ENCODE peak calls at places on chromosomes 7 and 10, in five cellular contexts. One of them, this sample, is unnamed.

GRCh38 chr7:102450242-102450641 is 14.4 kb downstream of the ALKBH4 start:
- DNase-seq in IMR-90: no peak
- DNase-seq in BJ: no peak
- DNase-seq in stomach: no peak
- DNase-seq in skeletal muscle cell: no peak
- DNase-seq in this sample: no peak

GRCh38 chr7:65453631-65454030 is 80.0 kb downstream of the ZNF92 start:
- DNase-seq in IMR-90: no peak
- DNase-seq in BJ: no peak
- DNase-seq in stomach: no peak
- DNase-seq in skeletal muscle cell: no peak
- DNase-seq in this sample: no peak

GRCh38 chr10:113735913-113736312 is 15.6 kb upstream of the PLEKHS1 start:
- DNase-seq in IMR-90: no peak
- DNase-seq in BJ: no peak
- DNase-seq in stomach: no peak
- DNase-seq in skeletal muscle cell: no peak
- DNase-seq in this sample: no peak

GRCh38 chr7:80791509-80791929 is 127.3 kb downstream of the SEMA3C start:
- DNase-seq in IMR-90: no peak
- DNase-seq in BJ: no peak
- DNase-seq in stomach: no peak
- DNase-seq in skeletal muscle cell: no peak
- DNase-seq in this sample: no peak

GRCh38 chr10:23643396-23643795 is 204.5 kb downstream of the OTUD1 start:
- DNase-seq in IMR-90: no peak
- DNase-seq in BJ: no peak
- DNase-seq in stomach: no peak
- DNase-seq in skeletal muscle cell: no peak
- DNase-seq in this sample: no peak

GRCh38 chr10:13453896-13454295 is 74.9 kb downstream of the BEND7 start:
- DNase-seq in IMR-90: no peak
- DNase-seq in BJ: no peak
- DNase-seq in stomach: no peak
- DNase-seq in skeletal muscle cell: no peak
- DNase-seq in this sample: no peak

GRCh38 chr10:66844176-66844947 is 81.5 kb upstream of the LRRTM3 start:
- DNase-seq in IMR-90: no peak
- DNase-seq in BJ: no peak
- DNase-seq in stomach: no peak
- DNase-seq in skeletal muscle cell: no peak
- DNase-seq in this sample: no peak

GRCh38 chr7:43648725-43649406 is 66.0 kb downstream of the STK17A start:
- DNase-seq in IMR-90: peak; percentile 85
- DNase-seq in BJ: no peak
- DNase-seq in stomach: no peak
- DNase-seq in skeletal muscle cell: peak; percentile 51
- DNase-seq in this sample: no peak

GRCh38 chr10:127715782-127716378 is 21.1 kb upstream of the FOXI2 start:
- DNase-seq in IMR-90: no peak
- DNase-seq in BJ: no peak
- DNase-seq in stomach: no peak
- DNase-seq in skeletal muscle cell: no peak
- DNase-seq in this sample: no peak

GRCh38 chr10:124705021-124705740 is 39.0 kb downstream of the FAM53B start:
- DNase-seq in IMR-90: no peak
- DNase-seq in BJ: no peak
- DNase-seq in stomach: no peak
- DNase-seq in skeletal muscle cell: no peak
- DNase-seq in this sample: no peak

GRCh38 chr10:77144664-77145063 is 492.9 kb downstream of the KCNMA1 start:
- DNase-seq in IMR-90: no peak
- DNase-seq in BJ: no peak
- DNase-seq in stomach: no peak
- DNase-seq in skeletal muscle cell: no peak
- DNase-seq in this sample: no peak

GRCh38 chr10:132371641-132372081 is 25.3 kb upstream of the PWWP2B start:
- DNase-seq in IMR-90: no peak
- DNase-seq in BJ: no peak
- DNase-seq in stomach: no peak
- DNase-seq in skeletal muscle cell: no peak
- DNase-seq in this sample: no peak

DNA sequence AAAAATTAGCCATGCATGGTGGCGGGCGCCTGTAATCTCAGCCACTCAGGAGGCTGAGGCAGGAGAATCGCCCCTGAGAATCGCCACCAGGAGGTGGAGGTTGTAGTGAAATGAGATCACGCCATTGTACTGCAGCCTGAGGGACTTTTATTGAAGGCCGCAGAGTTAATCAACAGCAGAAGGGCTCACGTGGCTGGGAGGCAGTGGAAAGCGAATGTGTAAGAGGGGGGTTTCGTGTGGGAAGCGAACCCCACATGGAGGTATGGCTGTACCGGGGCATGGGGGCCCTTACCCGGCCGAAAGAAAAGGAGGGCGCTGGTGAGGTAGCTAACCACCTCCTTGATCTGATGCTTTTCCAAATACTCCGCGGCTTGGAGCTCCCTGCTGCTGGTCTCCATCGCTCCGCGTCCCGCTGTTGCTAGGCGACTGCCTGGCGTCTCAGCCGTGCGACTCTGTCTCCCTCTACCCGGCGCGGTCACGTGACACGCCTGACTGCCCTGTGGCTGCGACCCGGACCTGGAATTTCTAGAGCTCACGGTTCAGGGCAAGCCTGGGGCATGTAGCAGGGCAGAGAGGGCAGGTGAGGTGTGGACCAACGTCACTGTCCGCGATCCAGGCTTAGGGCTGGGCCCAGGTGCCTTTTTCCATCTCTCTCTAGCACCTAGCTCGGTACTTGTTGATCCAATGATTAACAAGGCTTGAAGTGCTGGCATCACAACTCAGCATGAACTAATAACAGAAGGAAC is at the start of gene EFCAB10:
- DNase-seq in IMR-90: peak; percentile 38
- DNase-seq in BJ: no peak
- DNase-seq in stomach: peak; percentile 70
- DNase-seq in skeletal muscle cell: no peak
- DNase-seq in this sample: no peak
- H3K4me3 ChIP-seq in IMR-90: peak within 1 kb of the TSS; percentile 37
- H3K4me3 ChIP-seq in BJ: peak within 1 kb of the TSS; percentile 32
- H3K4me3 ChIP-seq in stomach: peak within 1 kb of the TSS; percentile 39
- H3K4me3 ChIP-seq in skeletal muscle cell: peak within 1 kb of the TSS; percentile 41
- H3K4me3 ChIP-seq in this sample: peak within 1 kb of the TSS; percentile 55

DNA sequence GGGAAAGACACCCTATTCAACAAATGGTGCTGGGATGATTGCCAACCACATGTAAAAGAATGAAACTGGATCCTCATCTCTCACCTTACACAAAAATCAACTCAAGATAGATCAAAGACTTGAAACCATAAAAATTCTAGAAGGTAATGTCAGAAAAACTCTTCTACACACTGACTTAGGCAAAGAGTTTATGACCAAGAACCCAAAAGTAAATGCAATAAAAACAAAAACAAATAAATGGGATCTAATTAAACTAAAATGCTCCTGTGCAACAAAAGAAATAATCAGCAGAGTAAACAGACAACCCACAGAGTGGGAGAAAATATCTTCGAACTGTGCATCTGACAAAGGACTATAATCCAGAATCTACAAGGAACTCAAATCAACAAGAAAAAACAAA is 504.2 kb upstream of the MBL2 start:
- DNase-seq in IMR-90: no peak
- DNase-seq in BJ: no peak
- DNase-seq in stomach: no peak
- DNase-seq in skeletal muscle cell: no peak
- DNase-seq in this sample: no peak
- H3K4me3 ChIP-seq in IMR-90: no peak overlapping the region
- H3K4me3 ChIP-seq in BJ: no peak overlapping the region
- H3K4me3 ChIP-seq in stomach: no peak overlapping the region
- H3K4me3 ChIP-seq in skeletal muscle cell: no peak overlapping the region
- H3K4me3 ChIP-seq in this sample: no peak overlapping the region

DNA sequence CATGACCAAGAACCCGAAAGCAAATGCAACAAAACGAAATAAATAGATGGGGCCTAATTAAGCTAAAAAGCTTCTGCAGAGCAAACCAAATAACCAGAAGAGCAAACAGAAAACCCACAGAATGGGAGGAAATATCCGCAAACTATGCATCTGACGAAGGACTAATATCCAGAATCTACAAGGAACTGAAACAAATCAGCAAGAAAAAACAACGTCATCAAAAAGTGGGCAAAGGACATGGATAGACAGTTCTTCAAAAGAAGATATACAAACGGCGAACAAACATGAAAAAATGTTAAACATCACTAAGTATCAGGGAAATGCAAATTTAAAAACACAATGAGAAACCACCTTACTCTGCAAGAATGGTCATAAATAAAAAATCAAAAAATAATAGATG is 35.3 kb upstream of the CACUL1 start:
- DNase-seq in IMR-90: no peak
- DNase-seq in BJ: no peak
- DNase-seq in stomach: no peak
- DNase-seq in skeletal muscle cell: no peak
- DNase-seq in this sample: no peak
- H3K4me3 ChIP-seq in IMR-90: no peak overlapping the region
- H3K4me3 ChIP-seq in BJ: no peak overlapping the region
- H3K4me3 ChIP-seq in stomach: no peak overlapping the region
- H3K4me3 ChIP-seq in skeletal muscle cell: no peak overlapping the region
- H3K4me3 ChIP-seq in this sample: no peak overlapping the region

GRCh38 chr7:36723951-36724664 is at the start of gene AOAH:
- DNase-seq in IMR-90: no peak
- DNase-seq in BJ: no peak
- DNase-seq in stomach: peak; percentile 64
- DNase-seq in skeletal muscle cell: no peak
- DNase-seq in this sample: no peak

GRCh38 chr7:36726806-36727503 is 2.7 kb upstream of the AOAH start:
- DNase-seq in IMR-90: no peak
- DNase-seq in BJ: no peak
- DNase-seq in stomach: no peak
- DNase-seq in skeletal muscle cell: no peak
- DNase-seq in this sample: no peak

GRCh38 chr7:36728143-36728542 is 3.8 kb upstream of the AOAH start:
- DNase-seq in IMR-90: no peak
- DNase-seq in BJ: no peak
- DNase-seq in stomach: no peak
- DNase-seq in skeletal muscle cell: no peak
- DNase-seq in this sample: no peak

GRCh38 chr7:36730046-36730445 is 5.8 kb upstream of the AOAH start:
- DNase-seq in IMR-90: no peak
- DNase-seq in BJ: no peak
- DNase-seq in stomach: no peak
- DNase-seq in skeletal muscle cell: no peak
- DNase-seq in this sample: no peak

DNA sequence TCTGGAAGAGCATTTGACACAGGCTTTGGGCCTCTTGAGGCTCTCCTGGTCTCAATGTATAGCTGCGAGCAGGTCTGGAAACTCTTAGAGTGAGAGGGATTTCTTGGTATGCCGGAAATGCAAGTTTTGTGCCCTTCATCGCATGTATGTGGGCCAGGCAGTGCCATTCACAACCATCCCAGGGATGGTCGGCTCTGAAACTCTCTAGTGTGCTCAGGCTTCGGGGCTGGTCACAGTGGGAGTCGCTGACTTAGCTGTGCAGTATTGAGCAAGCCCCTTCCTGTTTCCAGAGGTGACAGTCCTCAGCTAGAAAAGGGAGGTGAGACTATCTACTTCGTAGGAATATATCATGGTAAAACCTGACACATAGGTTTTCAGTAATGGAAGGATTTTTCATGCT is 2.0 kb upstream of the AOAH start:
- DNase-seq in IMR-90: no peak
- DNase-seq in BJ: no peak
- DNase-seq in stomach: no peak
- DNase-seq in skeletal muscle cell: no peak
- DNase-seq in this sample: no peak
- H3K4me3 ChIP-seq in IMR-90: no peak overlapping the region
- H3K4me3 ChIP-seq in BJ: no peak overlapping the region
- H3K4me3 ChIP-seq in stomach: no peak overlapping the region
- H3K4me3 ChIP-seq in skeletal muscle cell: no peak overlapping the region
- H3K4me3 ChIP-seq in this sample: no peak overlapping the region

DNA sequence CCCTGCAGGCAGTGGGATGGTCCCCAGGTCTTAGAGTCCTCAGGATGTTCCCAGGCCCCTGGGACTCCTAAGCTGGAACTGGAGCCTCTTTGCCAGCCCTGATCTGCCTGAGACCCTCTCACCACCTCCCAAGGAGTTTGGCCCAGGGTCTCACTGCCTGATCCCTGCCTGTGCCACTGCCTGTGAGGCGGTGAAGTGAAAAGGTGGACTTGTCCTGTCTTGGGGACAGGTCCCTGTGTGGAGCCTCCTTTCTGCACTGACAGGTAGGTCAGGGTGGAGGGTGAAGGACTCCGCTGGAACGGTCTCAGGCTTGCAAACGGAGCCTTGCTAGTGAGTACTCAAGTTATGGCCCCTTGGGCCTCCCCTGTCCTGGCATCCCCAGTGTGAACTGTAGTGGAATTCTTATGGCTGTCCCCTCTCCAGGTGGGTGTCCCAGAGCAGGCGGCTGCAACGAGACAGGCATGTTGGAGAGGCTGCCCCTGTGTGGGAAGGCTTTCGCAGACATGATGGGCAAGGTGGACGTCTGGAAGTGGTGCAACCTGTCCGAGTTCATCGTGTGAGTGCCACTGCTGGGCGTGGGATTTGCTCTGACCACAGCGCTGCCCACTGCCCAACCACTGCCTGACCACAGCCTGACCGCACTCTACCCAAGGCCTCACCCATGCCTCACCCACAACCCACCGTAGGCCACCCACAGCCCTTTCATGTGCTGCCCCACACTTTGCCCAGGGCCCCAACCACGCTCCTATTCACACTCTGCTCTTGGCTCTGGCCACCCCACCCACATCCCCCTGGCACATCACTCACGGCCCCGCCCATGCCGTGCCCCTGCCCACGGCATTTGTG is 19.5 kb downstream of the RAMP3 start:
- DNase-seq in IMR-90: no peak
- DNase-seq in BJ: no peak
- DNase-seq in stomach: no peak
- DNase-seq in skeletal muscle cell: no peak
- DNase-seq in this sample: no peak
- H3K4me3 ChIP-seq in IMR-90: no peak overlapping the region
- H3K4me3 ChIP-seq in BJ: no peak overlapping the region
- H3K4me3 ChIP-seq in stomach: no peak overlapping the region
- H3K4me3 ChIP-seq in skeletal muscle cell: no peak overlapping the region
- H3K4me3 ChIP-seq in this sample: no peak overlapping the region

GRCh38 chr7:148967032-148967372 is 61.3 kb downstream of the PDIA4 start:
- DNase-seq in IMR-90: no peak
- DNase-seq in BJ: no peak
- DNase-seq in stomach: no peak
- DNase-seq in skeletal muscle cell: no peak
- DNase-seq in this sample: no peak

GRCh38 chr7:148964510-148965267 is 63.6 kb downstream of the PDIA4 start:
- DNase-seq in IMR-90: no peak
- DNase-seq in BJ: no peak
- DNase-seq in stomach: no peak
- DNase-seq in skeletal muscle cell: no peak
- DNase-seq in this sample: no peak

GRCh38 chr7:148962823-148963582 is 65.3 kb downstream of the PDIA4 start:
- DNase-seq in IMR-90: peak; percentile 67
- DNase-seq in BJ: no peak
- DNase-seq in stomach: peak; percentile 61
- DNase-seq in skeletal muscle cell: no peak
- DNase-seq in this sample: no peak

GRCh38 chr7:148962515-148962822 is 65.8 kb downstream of the PDIA4 start:
- DNase-seq in IMR-90: no peak
- DNase-seq in BJ: no peak
- DNase-seq in stomach: no peak
- DNase-seq in skeletal muscle cell: no peak
- DNase-seq in this sample: no peak

GRCh38 chr7:148963583-148964509 is 64.5 kb downstream of the PDIA4 start:
- DNase-seq in IMR-90: no peak
- DNase-seq in BJ: no peak
- DNase-seq in stomach: no peak
- DNase-seq in skeletal muscle cell: no peak
- DNase-seq in this sample: no peak
- H3K4me3 ChIP-seq in IMR-90: peak overlapping the region; percentile 19
- H3K4me3 ChIP-seq in BJ: peak overlapping the region; percentile 53
- H3K4me3 ChIP-seq in stomach: peak overlapping the region; percentile 67
- H3K4me3 ChIP-seq in skeletal muscle cell: peak overlapping the region; percentile 59
- H3K4me3 ChIP-seq in this sample: peak overlapping the region; percentile 38

This sample was measured in AG04449.